ENCODE peak calls at places on chromosomes 2 and 18, in seven cellular contexts. F is nephron progenitor cell, N is iPS DF 6.9, L is NCI-H345, O is AG10803, C is NCI-H774, E is mesendoderm. Z is an unnamed sample.

GRCh38 chr2:9941196-9941995 is 10.1 kb upstream of the GRHL1 start:
- DNase-seq in F (peak), N (no peak), L (no peak), O (peak), C (no peak), E (peak), Z (peak)

GRCh38 chr2:75226099-75226498 is 26.8 kb upstream of the TACR1 start:
- DNase-seq in F (no peak), N (no peak), L (no peak), O (no peak), C (no peak), E (no peak), Z (no peak)

GRCh38 chr18:74589820-74590219 is 7.8 kb upstream of the ZNF407 start:
- DNase-seq in F (no peak), N (no peak), L (no peak), O (no peak), C (no peak), E (no peak), Z (no peak)

GRCh38 chr2:152443771-152444170 is 108.8 kb downstream of the FMNL2 start:
- DNase-seq in F (no peak), N (no peak), L (no peak), O (no peak), C (no peak), E (no peak), Z (no peak)

GRCh38 chr2:204355688-204356087 is 189.6 kb upstream of the PARD3B start:
- DNase-seq in F (no peak), N (no peak), L (no peak), O (no peak), C (no peak), E (no peak), Z (no peak)

GRCh38 chr2:59249441-59250330 is 1008.6 kb upstream of the FANCL start:
- DNase-seq in F (peak), N (no peak), L (peak), O (no peak), C (peak), E (no peak), Z (peak)

GRCh38 chr2:80205498-80205897 is 99.1 kb downstream of the LRRTM1 start:
- DNase-seq in F (no peak), N (no peak), L (no peak), O (no peak), C (no peak), E (no peak), Z (no peak)

GRCh38 chr2:76613330-76613729 is 902.6 kb upstream of the GCFC2 start:
- DNase-seq in F (no peak), N (peak), L (no peak), O (no peak), C (no peak), E (peak), Z (no peak)

GRCh38 chr2:9778012-9778411 is 65.3 kb upstream of the TAF1B start:
- DNase-seq in F (no peak), N (no peak), L (no peak), O (no peak), C (no peak), E (no peak), Z (no peak)

GRCh38 chr2:54906711-54907110 is 143.5 kb downstream of the RTN4 start:
- DNase-seq in F (no peak), N (no peak), L (no peak), O (no peak), C (no peak), E (peak), Z (no peak)

Z was measured in islet precursor cell.